ENCODE peak calls at places on chromosomes 4 and X, in five cellular contexts. K is endothelial cell of umbilical vein, I is HCT116, O is fibroblast of lung, T is H9. A is an unnamed sample.

GRCh38 chrX:151789179-151789800 is 54.7 kb downstream of the CNGA2 start:
- DNase-seq in K (peak), T (no peak), I (no peak), O (peak), A (peak)

GRCh38 chrX:129600981-129601424 is 53.8 kb downstream of the APLN start:
- DNase-seq in O (peak), I (no peak), K (peak), T (no peak), A (peak)

GRCh38 chr4:102809190-102809589 is 18.2 kb downstream of the UBE2D3 start:
- DNase-seq in I (no peak), O (no peak), T (no peak), K (peak), A (no peak)

GRCh38 chr4:125243835-125244397 is 70.8 kb upstream of the FAT4 start:
- DNase-seq in I (no peak), O (peak), T (no peak), K (peak), A (peak)

GRCh38 chr4:118345813-118346212 is 7.0 kb downstream of the PRSS12 start:
- DNase-seq in O (no peak), T (no peak), I (no peak), K (peak), A (no peak)

GRCh38 chr4:156633846-156634245 is 337.8 kb downstream of the PDGFC start:
- DNase-seq in O (no peak), T (no peak), I (no peak), K (no peak), A (no peak)

GRCh38 chrX:51002160-51002632 is 91.7 kb downstream of the BMP15 start:
- DNase-seq in I (no peak), K (no peak), O (no peak), T (no peak), A (no peak)

GRCh38 chrX:10756365-10756915 is 136.1 kb upstream of the MID1 start:
- DNase-seq in T (no peak), I (peak), O (peak), K (peak), A (peak)

GRCh38 chr4:4327652-4328121 is 37.6 kb downstream of the ZBTB49 start:
- DNase-seq in I (no peak), T (peak), K (peak), O (peak), A (peak)

GRCh38 chr4:48064349-48064748 is 47.8 kb downstream of the NIPAL1 start:
- DNase-seq in T (no peak), I (no peak), O (no peak), K (no peak), A (no peak)

GRCh38 chr4:120816385-120816784 is 106.1 kb downstream of the PRDM5 start:
- DNase-seq in O (no peak), T (no peak), I (no peak), K (no peak), A (no peak)
- H3K9ac ChIP-seq in O (no peak), T (no peak), I (no peak), K (no peak), A (no peak)

GRCh38 chr4:110510282-110510681 is 34.3 kb downstream of the ENPEP start:
- DNase-seq in K (no peak), T (no peak), O (no peak), I (no peak), A (no peak)

GRCh38 chr4:110512901-110513300 is 36.9 kb downstream of the ENPEP start:
- DNase-seq in T (no peak), O (no peak), I (no peak), K (no peak), A (no peak)

GRCh38 chr4:110505440-110505839 is 29.5 kb downstream of the ENPEP start:
- DNase-seq in T (no peak), I (no peak), O (no peak), K (no peak), A (no peak)

GRCh38 chr4:110510955-110511544 is 35.1 kb downstream of the ENPEP start:
- DNase-seq in O (peak), T (no peak), I (peak), K (peak), A (peak)

DNA sequence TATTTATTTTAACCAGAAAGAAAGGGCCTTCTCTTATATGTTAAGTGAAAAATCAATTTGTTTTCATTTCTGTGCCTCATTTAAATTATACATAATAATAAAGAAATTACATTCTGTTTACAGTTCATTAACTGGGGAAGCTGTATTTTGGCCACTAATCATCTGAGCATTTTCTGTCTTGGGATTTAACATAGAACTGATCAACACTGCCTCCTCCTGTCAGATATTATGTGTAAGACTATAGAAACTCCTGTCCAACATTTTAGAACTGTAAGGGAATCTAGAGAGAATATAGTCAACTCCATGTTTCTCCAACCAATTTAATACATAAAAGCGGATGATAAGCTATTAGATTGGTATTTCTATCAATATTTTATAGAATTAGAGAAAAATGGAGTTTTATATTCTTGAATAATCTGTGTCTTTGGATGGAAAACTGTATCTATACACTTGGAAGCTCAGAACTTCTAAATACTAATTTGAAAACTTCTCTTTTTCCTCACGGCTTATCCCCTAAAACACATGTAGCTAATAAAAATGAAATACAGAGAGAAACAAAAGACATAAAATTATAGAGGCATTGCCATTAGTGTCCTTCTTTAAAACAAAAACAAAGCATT is 33.0 kb downstream of the ENPEP start:
- DNase-seq in O (peak), K (peak), I (no peak), T (no peak), A (peak)
- H3K27ac ChIP-seq in O (no peak), K (no peak), I (no peak), T (no peak), A (no peak)

DNA sequence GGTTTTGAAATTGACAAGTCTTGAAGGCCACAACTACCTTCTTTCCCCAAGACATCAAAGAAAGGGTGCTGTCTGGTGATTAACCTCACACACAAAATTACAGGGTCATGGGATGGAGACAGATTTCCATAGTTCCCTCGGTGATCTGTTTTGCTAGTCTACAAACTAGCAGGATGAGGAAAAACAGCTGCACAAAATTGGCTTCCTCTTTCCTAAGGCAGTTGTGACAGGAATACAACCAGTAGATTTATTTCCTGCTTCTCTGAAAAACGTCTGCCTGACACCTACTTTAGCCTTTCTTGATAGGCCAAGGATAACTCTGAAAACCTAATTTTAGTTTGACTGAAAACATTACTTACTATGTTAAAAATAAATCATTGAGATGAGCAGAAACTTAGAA is 39.6 kb downstream of the DKK2 start:
- DNase-seq in I (no peak), O (no peak), T (no peak), K (no peak), A (no peak)
- H2AFZ ChIP-seq in I (no peak), O (no peak), T (no peak), K (no peak), A (no peak)

GRCh38 chr4:149836546-149836945 is 20.9 kb upstream of the IQCM start:
- DNase-seq in O (peak), T (no peak), I (no peak), K (no peak), A (no peak)
- H3K9ac ChIP-seq in O (no peak), T (no peak), I (no peak), K (no peak), A (no peak)

GRCh38 chr4:25873632-25874129 is 10.9 kb upstream of the SEL1L3 start:
- DNase-seq in O (no peak), K (no peak), T (no peak), I (no peak), A (no peak)

GRCh38 chr4:25874641-25875040 is 11.9 kb upstream of the SEL1L3 start:
- DNase-seq in I (no peak), T (no peak), K (no peak), O (no peak), A (no peak)

GRCh38 chr4:25872851-25873631 is 10.3 kb upstream of the SEL1L3 start:
- DNase-seq in K (no peak), I (no peak), O (no peak), T (no peak), A (no peak)

GRCh38 chr4:25878676-25879075 is 15.9 kb upstream of the SEL1L3 start:
- DNase-seq in O (no peak), T (no peak), I (no peak), K (no peak), A (no peak)

GRCh38 chr4:25875281-25875745 is 12.5 kb upstream of the SEL1L3 start:
- DNase-seq in O (no peak), K (no peak), T (no peak), I (no peak), A (no peak)
- H3K27ac ChIP-seq in O (no peak), K (no peak), T (no peak), I (no peak), A (no peak)

GRCh38 chrX:39899876-39900787 is 197.6 kb downstream of the BCOR start:
- DNase-seq in K (no peak), O (no peak), T (no peak), I (no peak), A (no peak)
- H2AFZ ChIP-seq in K (no peak), O (no peak), T (no peak), I (no peak), A (no peak)

GRCh38 chrX:45479196-45479834 is 278.6 kb upstream of the DIPK2B start:
- DNase-seq in K (peak), O (peak), T (no peak), I (peak), A (peak)
- H3K9ac ChIP-seq in K (peak), O (peak), T (no peak), I (peak), A (peak)

GRCh38 chr4:80197601-80198444 is 520 bp downstream of the PRDM8 start:
- DNase-seq in I (no peak), T (peak), K (peak), O (no peak), A (no peak)

GRCh38 chr4:80199004-80199579 is 1.8 kb downstream of the PRDM8 start:
- DNase-seq in T (no peak), K (no peak), O (no peak), I (no peak), A (no peak)

GRCh38 chr4:80201326-80202151 is 4.2 kb downstream of the PRDM8 start:
- DNase-seq in I (no peak), O (peak), T (no peak), K (peak), A (no peak)

GRCh38 chr4:80202190-80202711 is 4.9 kb downstream of the PRDM8 start:
- DNase-seq in I (no peak), T (peak), K (peak), O (peak), A (peak)

DNA sequence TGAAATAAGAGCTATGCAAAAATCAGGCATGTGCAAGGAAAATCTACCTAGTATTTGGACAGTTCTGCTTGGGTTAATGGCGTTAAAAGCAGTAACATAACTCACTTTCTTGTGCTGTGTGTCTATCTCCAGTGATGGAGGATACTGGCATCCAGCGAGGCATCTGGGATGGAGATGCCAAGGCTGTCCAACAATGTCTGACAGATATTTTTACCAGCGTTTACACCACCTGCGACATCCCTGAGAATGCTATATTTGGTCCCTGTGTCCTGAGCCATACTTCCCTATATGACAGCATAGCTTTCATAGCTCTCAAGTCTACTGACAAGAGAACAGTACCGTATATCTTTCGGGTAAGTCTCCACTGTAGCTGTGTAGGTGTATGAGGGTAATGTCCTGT is 2.6 kb downstream of the PRDM8 start:
- DNase-seq in K (no peak), T (no peak), O (no peak), I (no peak), A (no peak)
- H3K27ac ChIP-seq in K (no peak), T (no peak), O (no peak), I (no peak), A (no peak)

GRCh38 chr4:90318208-90318607 is 191.0 kb downstream of the CCSER1 start:
- DNase-seq in T (no peak), O (peak), I (peak), K (peak), A (peak)
- H2AFZ ChIP-seq in T (no peak), O (no peak), I (no peak), K (no peak), A (no peak)

A was measured in PC-3.